ENCODE peak calls at places on chromosome X, in seven cellular contexts. N is LoVo; J is hippocampal formation; R is AG08396; X is NCI-H1092; Z is fibroblast of the conjunctiva; Q is activated CD4-positive, alpha-beta T cell treated with anti-CD3 and anti-CD28 coated beads for 4 hours. V is an unnamed sample.
A peak's percentile ranks its signal among the peaks of the same experiment; 100 is the strongest.

GRCh38 chrX:18973527-18974192 is 10.3 kb downstream of the PHKA2 start:
- DNase-seq in N (peak; percentile 41), J (peak; percentile 7), R (no peak), X (peak; percentile 12), Z (no peak), Q (no peak), V (peak; percentile 13)

GRCh38 chrX:138745215-138745614 is 33.7 kb upstream of the FGF13 start:
- DNase-seq in N (peak; percentile 4), J (no peak), R (peak; percentile 31), X (peak; percentile 22), Z (peak; percentile 39), Q (no peak), V (peak; percentile 60)

GRCh38 chrX:2767631-2768455 is 16.0 kb downstream of the XG start:
- DNase-seq in N (peak; percentile 75), J (no peak), R (peak; percentile 21), X (no peak), Z (no peak), Q (no peak), V (peak; percentile 37)

GRCh38 chrX:24858004-24858746 is 157.6 kb downstream of the ARX start:
- DNase-seq in N (no peak), J (no peak), R (no peak), X (no peak), Z (no peak), Q (no peak), V (peak; percentile 78)

GRCh38 chrX:140918398-140919043 is 83.9 kb upstream of the SPANXB1 start:
- DNase-seq in N (peak; percentile 7), J (peak; percentile 17), R (peak; percentile 23), X (peak; percentile 33), Z (peak; percentile 53), Q (no peak), V (peak; percentile 77)

GRCh38 chrX:20252392-20253231 is 14.1 kb downstream of the RPS6KA3 start:
- DNase-seq in N (peak; percentile 37), J (peak; percentile 0), R (peak; percentile 56), X (no peak), Z (no peak), Q (peak; percentile 58), V (peak; percentile 62)

GRCh38 chrX:9738146-9738545 is 27.5 kb downstream of the GPR143 start:
- DNase-seq in N (no peak), J (no peak), R (no peak), X (no peak), Z (no peak), Q (no peak), V (no peak)

GRCh38 chrX:19532709-19533108 is 17.4 kb upstream of the MAP3K15 start:
- DNase-seq in N (no peak), J (no peak), R (no peak), X (no peak), Z (no peak), Q (no peak), V (no peak)

GRCh38 chrX:154072192-154072591 is 25.3 kb downstream of the MECP2 start:
- DNase-seq in N (no peak), J (no peak), R (no peak), X (no peak), Z (no peak), Q (no peak), V (no peak)

GRCh38 chrX:147476008-147476407 is 435.7 kb upstream of the FMR1 start:
- DNase-seq in N (peak; percentile 3), J (no peak), R (no peak), X (no peak), Z (no peak), Q (no peak), V (peak; percentile 0)

GRCh38 chrX:40943093-40943641 is 142.1 kb upstream of the USP9X start:
- DNase-seq in N (no peak), J (no peak), R (no peak), X (no peak), Z (no peak), Q (no peak), V (no peak)

GRCh38 chrX:133726211-133726630 is 259.2 kb downstream of the GPC3 start:
- DNase-seq in N (peak; percentile 16), J (no peak), R (peak; percentile 35), X (no peak), Z (peak; percentile 51), Q (no peak), V (peak; percentile 65)

GRCh38 chrX:25344191-25344936 is 328.6 kb upstream of the ARX start:
- DNase-seq in N (no peak), J (no peak), R (no peak), X (no peak), Z (no peak), Q (no peak), V (no peak)

GRCh38 chrX:21394792-21395191 is 20.6 kb downstream of the CNKSR2 start:
- DNase-seq in N (no peak), J (no peak), R (no peak), X (no peak), Z (no peak), Q (no peak), V (no peak)

GRCh38 chrX:42094208-42094607 is 170.9 kb upstream of the CASK start:
- DNase-seq in N (no peak), J (no peak), R (no peak), X (no peak), Z (no peak), Q (no peak), V (peak; percentile 70)

GRCh38 chrX:130130990-130131389 is 20.7 kb upstream of the ELF4 start:
- DNase-seq in N (no peak), J (no peak), R (no peak), X (no peak), Z (no peak), Q (no peak), V (no peak)

GRCh38 chrX:154727418-154728323 is 23.2 kb downstream of the GAB3 start:
- DNase-seq in N (no peak), J (no peak), R (no peak), X (no peak), Z (no peak), Q (no peak), V (peak; percentile 79)

GRCh38 chrX:113675278-113675677 is 834.6 kb upstream of the AMOT start:
- DNase-seq in N (no peak), J (no peak), R (no peak), X (no peak), Z (no peak), Q (no peak), V (no peak)

GRCh38 chrX:44314259-44314734 is 29.2 kb downstream of the EFHC2 start:
- DNase-seq in N (no peak), J (no peak), R (peak; percentile 16), X (no peak), Z (no peak), Q (no peak), V (peak; percentile 76)

GRCh38 chrX:108437789-108438623 is at the start of gene COL4A6:
- DNase-seq in N (no peak), J (no peak), R (no peak), X (no peak), Z (no peak), Q (no peak), V (no peak)

GRCh38 chrX:75038925-75039324 is 113.7 kb upstream of the NEXMIF start:
- DNase-seq in N (no peak), J (no peak), R (peak; percentile 3), X (no peak), Z (no peak), Q (no peak), V (peak; percentile 46)

GRCh38 chrX:121336831-121337421 is 289.5 kb downstream of the GLUD2 start:
- DNase-seq in N (no peak), J (no peak), R (no peak), X (no peak), Z (no peak), Q (no peak), V (no peak)

GRCh38 chrX:104310084-104310483 is 55.4 kb upstream of the ESX1 start:
- DNase-seq in N (no peak), J (peak; percentile 1), R (no peak), X (no peak), Z (peak; percentile 31), Q (no peak), V (peak; percentile 51)

GRCh38 chrX:22399793-22400192 is 127.1 kb downstream of the CBLL2 start:
- DNase-seq in N (no peak), J (no peak), R (no peak), X (no peak), Z (no peak), Q (no peak), V (peak; percentile 10)

GRCh38 chrX:149631293-149632165 is at the start of gene TMEM185A:
- DNase-seq in N (peak; percentile 56), J (peak; percentile 37), R (peak; percentile 73), X (peak; percentile 70), Z (no peak), Q (peak; percentile 60), V (peak; percentile 46)

GRCh38 chrX:39726810-39727209 is 370.9 kb downstream of the BCOR start:
- DNase-seq in N (no peak), J (no peak), R (no peak), X (no peak), Z (no peak), Q (no peak), V (peak; percentile 74)

GRCh38 chrX:154732421-154733071 is 18.3 kb downstream of the GAB3 start:
- DNase-seq in N (no peak), J (no peak), R (no peak), X (no peak), Z (no peak), Q (no peak), V (peak; percentile 32)

GRCh38 chrX:13499736-13500135 is 69.7 kb upstream of the EGFL6 start:
- DNase-seq in N (no peak), J (no peak), R (no peak), X (no peak), Z (no peak), Q (no peak), V (no peak)

GRCh38 chrX:5748751-5749150 is 479.9 kb downstream of the NLGN4X start:
- DNase-seq in N (no peak), J (no peak), R (no peak), X (no peak), Z (peak; percentile 10), Q (no peak), V (no peak)

GRCh38 chrX:12245650-12246645 is 107.7 kb downstream of the FRMPD4 start:
- DNase-seq in N (no peak), J (no peak), R (peak; percentile 12), X (no peak), Z (peak; percentile 28), Q (no peak), V (peak; percentile 49)

GRCh38 chrX:9539611-9540387 is 74.9 kb downstream of the TBL1X start:
- DNase-seq in N (no peak), J (no peak), R (no peak), X (no peak), Z (no peak), Q (no peak), V (no peak)

GRCh38 chrX:102714994-102715393 is 2.7 kb downstream of the GPRASP2 start:
- DNase-seq in N (no peak), J (no peak), R (no peak), X (no peak), Z (no peak), Q (no peak), V (no peak)

GRCh38 chrX:120271218-120271617 is 20.6 kb downstream of the ZBTB33 start:
- DNase-seq in N (no peak), J (no peak), R (no peak), X (no peak), Z (no peak), Q (no peak), V (no peak)

V was measured in fibroblast of pulmonary artery.